ENCODE peak calls at places on chromosomes 4 and X, in four cellular contexts. O is omental fat pad, U is glutamatergic neuron, Z is ovary. C is an unnamed sample.
A peak's percentile ranks its signal among the peaks of the same experiment; 100 is the strongest.

GRCh38 chr4:25654031-25654970 is 1.4 kb upstream of the SLC34A2 start:
- DNase-seq in O (no peak), U (no peak), Z (no peak), C (no peak)

GRCh38 chr4:112125416-112125815 is 19.8 kb upstream of the FAM241A start:
- DNase-seq in O (no peak), U (no peak), Z (no peak), C (no peak)

GRCh38 chrX:19577181-19577810 is 62.0 kb upstream of the MAP3K15 start:
- DNase-seq in O (no peak), U (no peak), Z (no peak), C (no peak)

GRCh38 chr4:30718021-30718888 is 1.9 kb upstream of the PCDH7 start:
- DNase-seq in O (no peak), U (peak; percentile 75), Z (peak; percentile 35), C (peak; percentile 64)

GRCh38 chr4:159296061-159296460 is 193.2 kb downstream of the RAPGEF2 start:
- DNase-seq in O (no peak), U (no peak), Z (no peak), C (no peak)

GRCh38 chrX:5646818-5647217 is 581.8 kb downstream of the NLGN4X start:
- DNase-seq in O (no peak), U (no peak), Z (no peak), C (no peak)

GRCh38 chr4:80266267-80266901 is at the start of gene FGF5:
- DNase-seq in O (no peak), U (peak; percentile 68), Z (peak; percentile 56), C (peak; percentile 41)

GRCh38 chrX:63658920-63659319 is 126.1 kb downstream of the ARHGEF9 start:
- DNase-seq in O (no peak), U (no peak), Z (no peak), C (no peak)

GRCh38 chr4:128737098-128737513 is 72.4 kb upstream of the JADE1 start:
- DNase-seq in O (no peak), U (no peak), Z (no peak), C (no peak)

GRCh38 chr4:111268769-111269414 is 646.0 kb upstream of the PITX2 start:
- DNase-seq in O (no peak), U (no peak), Z (no peak), C (no peak)

GRCh38 chr4:179624768-179625181 is 2182.5 kb upstream of the AGA start:
- DNase-seq in O (no peak), U (no peak), Z (no peak), C (no peak)

GRCh38 chr4:14184265-14184664 is 556.7 kb upstream of the BOD1L1 start:
- DNase-seq in O (no peak), U (no peak), Z (peak; percentile 16), C (peak; percentile 48)

GRCh38 chr4:186537843-186538521 is 17.4 kb downstream of the MTNR1A start:
- DNase-seq in O (no peak), U (no peak), Z (no peak), C (no peak)

GRCh38 chr4:186534056-186534455 is 21.3 kb downstream of the MTNR1A start:
- DNase-seq in O (no peak), U (no peak), Z (no peak), C (no peak)

GRCh38 chr4:186541801-186542200 is 13.6 kb downstream of the MTNR1A start:
- DNase-seq in O (no peak), U (no peak), Z (no peak), C (no peak)

DNA sequence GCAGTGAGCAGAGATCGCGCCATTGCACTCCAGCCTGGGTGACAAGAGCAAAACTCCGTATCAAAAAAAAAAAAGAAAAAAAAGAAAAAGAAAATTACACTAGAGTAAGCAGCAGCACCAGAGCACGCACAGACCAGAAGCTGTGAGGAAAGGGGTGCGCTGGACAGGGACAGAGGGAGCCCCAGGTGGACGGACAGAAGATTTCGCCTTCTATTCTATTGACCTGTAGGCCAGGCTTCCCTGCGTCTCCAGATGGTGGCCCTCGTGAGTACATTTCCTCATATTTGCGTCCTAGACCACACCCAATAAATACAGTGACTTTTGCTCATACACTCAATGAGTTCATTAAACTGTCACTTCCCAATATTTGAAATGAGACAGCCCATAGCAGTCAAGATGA is 19.1 kb downstream of the MTNR1A start:
- DNase-seq in O (no peak), U (no peak), Z (no peak), C (no peak)
- TF ChIP-seq CTCF in O (no peak), U (no peak), Z (no peak), C (no peak)

GRCh38 chr4:76426272-76426671 is 5.3 kb upstream of the CCDC158 start:
- DNase-seq in O (no peak), U (no peak), Z (no peak), C (no peak)
- TF ChIP-seq CTCF in O (no peak), U (no peak), Z (no peak), C (no peak)

GRCh38 chr4:77047037-77047436 is 28.8 kb downstream of the CCNI start:
- DNase-seq in O (no peak), U (no peak), Z (no peak), C (no peak)
- TF ChIP-seq CTCF in O (no peak), U (peak; percentile 54), Z (no peak), C (peak; percentile 30)

DNA sequence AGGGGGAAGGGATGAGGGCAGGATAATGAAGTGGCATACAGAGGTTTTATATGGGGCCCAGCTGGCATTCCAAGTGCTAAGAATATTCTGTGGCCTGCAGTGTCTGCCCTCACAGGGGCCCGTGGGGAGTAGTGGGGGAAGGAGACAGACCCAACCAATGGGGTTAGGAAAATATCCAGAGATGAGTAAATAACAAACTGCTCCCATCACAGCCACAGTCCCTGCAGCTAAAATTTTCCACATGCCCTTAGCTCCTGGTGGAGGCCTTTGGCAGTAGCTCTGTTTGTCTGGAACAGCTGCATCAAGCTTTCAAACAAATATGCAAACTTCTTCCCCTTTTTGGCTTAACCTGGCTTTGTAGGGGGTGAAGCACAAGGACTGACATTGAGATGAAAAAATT is 3.1 kb downstream of the SRPX2 start:
- DNase-seq in O (no peak), U (no peak), Z (peak; percentile 26), C (no peak)
- TF ChIP-seq CTCF in O (no peak), U (no peak), Z (no peak), C (no peak)

GRCh38 chrX:101759000-101759399 is 99.3 kb upstream of the ARMCX2 start:
- DNase-seq in O (no peak), U (no peak), Z (no peak), C (peak; percentile 45)
- TF ChIP-seq CTCF in O (no peak), U (no peak), Z (no peak), C (peak; percentile 53)

DNA sequence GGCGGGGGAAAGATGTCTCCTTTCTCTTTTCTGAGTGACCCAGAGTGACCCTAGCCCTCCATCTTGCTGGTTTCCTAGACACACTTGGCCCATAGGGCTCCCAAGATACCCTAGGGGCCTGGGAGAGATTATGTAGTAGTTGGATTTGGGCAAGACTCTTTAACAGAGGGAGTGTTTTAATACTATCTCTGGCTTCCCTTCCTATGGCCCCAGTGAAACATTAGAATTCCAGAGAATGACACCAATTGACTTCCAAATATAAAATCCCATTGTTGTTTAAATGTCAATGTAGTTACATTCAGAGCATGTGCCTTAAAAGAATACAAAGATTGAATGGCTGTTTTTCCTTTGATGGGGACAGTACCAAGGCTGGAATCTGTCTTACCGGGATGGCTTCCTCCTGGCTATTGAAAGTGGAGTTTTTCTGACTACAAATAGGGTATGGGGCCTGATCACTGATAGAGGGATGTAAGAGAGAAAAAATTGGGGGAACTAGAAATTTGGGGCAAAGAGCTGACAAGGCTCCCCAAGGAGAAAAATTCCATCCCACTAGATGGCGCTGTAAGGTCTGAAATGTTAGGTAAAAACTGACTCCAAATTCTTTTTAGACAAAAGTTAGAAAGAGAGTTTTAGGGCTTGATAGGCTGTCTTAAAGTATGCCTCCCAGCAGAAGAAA is 10.7 kb downstream of the TENT5D start:
- DNase-seq in O (no peak), U (no peak), Z (no peak), C (no peak)
- TF ChIP-seq CTCF in O (no peak), U (no peak), Z (no peak), C (peak; percentile 21)

C was measured in endothelial cell.